ENCODE peak calls at places on chromosomes 11 and 22, in four cellular contexts. X is testis, I is SK-N-SH, C is SJSA1. P is an unnamed sample.

GRCh38 chr11:111762981-111763643 is 3.1 kb downstream of the PPP2R1B start:
- DNase-seq in I (no peak), X (no peak), C (no peak), P (no peak)

GRCh38 chr11:70872950-70873735 is 379.2 kb downstream of the SHANK2 start:
- DNase-seq in X (no peak), I (no peak), C (peak), P (no peak)

GRCh38 chr22:26318975-26319374 is 110.1 kb upstream of the ASPHD2 start:
- DNase-seq in X (no peak), I (no peak), C (peak), P (no peak)

GRCh38 chr11:1917523-1918435 is 1.7 kb upstream of the TNNT3 start:
- DNase-seq in I (peak), C (no peak), X (no peak), P (no peak)

GRCh38 chr22:29744902-29745301 is 21.9 kb downstream of the ZMAT5 start:
- DNase-seq in X (peak), C (no peak), I (no peak), P (peak)

GRCh38 chr22:28440517-28441366 is 238.9 kb downstream of the TTC28 start:
- DNase-seq in X (no peak), I (peak), C (no peak), P (no peak)

GRCh38 chr11:82458777-82459176 is 274.9 kb downstream of the FAM181B start:
- DNase-seq in I (no peak), X (no peak), C (no peak), P (no peak)

GRCh38 chr11:23991140-23991539 is 505.7 kb upstream of the LUZP2 start:
- DNase-seq in I (no peak), C (no peak), X (no peak), P (no peak)

GRCh38 chr11:123063396-123064267 is 1.7 kb upstream of the HSPA8 start:
- DNase-seq in C (peak), X (peak), I (no peak), P (no peak)

GRCh38 chr11:61027141-61027840 is 55.8 kb downstream of the CD6 start:
- DNase-seq in X (no peak), I (no peak), C (no peak), P (no peak)

GRCh38 chr11:30356388-30356787 is 33.5 kb downstream of the ARL14EP start:
- DNase-seq in I (no peak), C (no peak), X (no peak), P (no peak)

GRCh38 chr11:22193348-22194051 is 615 bp downstream of the ANO5 start:
- DNase-seq in I (peak), C (no peak), X (peak), P (peak)

DNA sequence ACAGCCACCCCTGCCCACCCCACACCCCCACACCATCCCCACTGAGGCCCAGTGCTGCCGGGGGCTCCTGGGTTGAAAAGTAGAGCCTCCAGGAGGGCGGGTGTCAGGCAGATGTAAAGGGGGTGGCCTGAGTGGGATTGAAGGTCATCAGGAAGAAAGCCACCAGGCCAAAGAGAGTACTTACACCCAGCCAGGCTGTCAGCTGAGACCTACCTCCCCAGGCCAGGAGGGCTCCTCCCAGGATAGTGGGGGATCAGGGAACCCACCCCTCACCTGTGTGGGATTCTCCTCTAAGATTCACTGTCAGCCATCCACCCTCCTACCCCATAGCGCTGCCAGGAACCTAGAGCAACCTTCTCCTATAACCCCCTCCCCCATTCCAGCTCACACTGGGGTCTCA is 17.2 kb upstream of the FCHSD2 start:
- DNase-seq in X (no peak), I (no peak), C (no peak), P (no peak)
- H3K27ac ChIP-seq in X (no peak), I (no peak), C (peak), P (peak)

GRCh38 chr22:35593071-35593884 is 23.9 kb downstream of the MB start:
- DNase-seq in C (no peak), I (no peak), X (no peak), P (no peak)
- H3K27ac ChIP-seq in C (no peak), I (no peak), X (peak), P (no peak)

GRCh38 chr22:23220485-23221350 is 40.4 kb downstream of the BCR start:
- DNase-seq in I (no peak), C (no peak), X (no peak), P (no peak)

GRCh38 chr22:23218867-23219251 is 38.5 kb downstream of the BCR start:
- DNase-seq in X (no peak), I (peak), C (peak), P (peak)

GRCh38 chr22:23219787-23220484 is 39.6 kb downstream of the BCR start:
- DNase-seq in X (no peak), C (peak), I (no peak), P (peak)

GRCh38 chr22:23218053-23218866 is 38.0 kb downstream of the BCR start:
- DNase-seq in C (no peak), I (no peak), X (no peak), P (no peak)

DNA sequence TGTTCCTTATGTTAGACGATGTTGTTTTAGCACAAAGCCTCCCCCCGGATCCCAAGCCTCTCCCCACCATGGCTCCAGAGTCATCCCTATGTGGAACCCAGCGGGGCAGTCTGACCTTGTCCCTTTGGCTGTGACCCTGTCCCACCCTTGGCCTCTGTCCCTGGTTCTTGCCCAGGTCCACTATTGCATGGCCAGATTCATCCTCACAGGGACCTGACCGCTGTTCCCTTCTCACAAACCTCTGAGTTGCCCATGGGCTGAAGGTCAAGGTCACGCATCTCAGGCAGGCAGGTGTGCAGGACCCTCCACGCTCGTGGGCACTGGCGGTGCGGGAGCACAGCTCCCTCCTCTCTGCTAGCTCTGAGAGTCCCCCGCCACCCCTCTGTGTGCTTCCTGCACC is 39.0 kb downstream of the BCR start:
- DNase-seq in C (no peak), X (no peak), I (no peak), P (no peak)
- H3K27ac ChIP-seq in C (no peak), X (no peak), I (no peak), P (no peak)

DNA sequence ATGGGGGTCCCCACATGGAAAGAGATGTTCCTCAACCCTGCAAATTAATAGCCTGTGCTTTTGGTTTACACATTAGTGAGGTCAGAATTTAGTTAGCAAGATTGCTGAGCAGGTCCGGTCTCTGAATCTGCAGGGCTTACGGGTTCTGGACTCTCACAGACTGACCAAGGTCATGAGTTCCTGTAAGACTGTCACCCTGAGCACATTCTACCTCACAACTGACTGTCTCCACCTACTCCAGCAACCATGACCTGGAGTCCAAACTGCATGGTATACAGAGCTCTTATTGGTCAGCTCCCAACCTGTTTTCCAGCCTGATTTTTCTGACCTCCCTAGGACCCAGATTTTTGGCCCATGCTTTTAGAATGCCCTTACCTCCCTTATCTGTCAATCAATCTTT is 28.2 kb downstream of the DKK3 start:
- DNase-seq in X (no peak), C (no peak), I (no peak), P (no peak)
- H3K27ac ChIP-seq in X (peak), C (peak), I (peak), P (no peak)

DNA sequence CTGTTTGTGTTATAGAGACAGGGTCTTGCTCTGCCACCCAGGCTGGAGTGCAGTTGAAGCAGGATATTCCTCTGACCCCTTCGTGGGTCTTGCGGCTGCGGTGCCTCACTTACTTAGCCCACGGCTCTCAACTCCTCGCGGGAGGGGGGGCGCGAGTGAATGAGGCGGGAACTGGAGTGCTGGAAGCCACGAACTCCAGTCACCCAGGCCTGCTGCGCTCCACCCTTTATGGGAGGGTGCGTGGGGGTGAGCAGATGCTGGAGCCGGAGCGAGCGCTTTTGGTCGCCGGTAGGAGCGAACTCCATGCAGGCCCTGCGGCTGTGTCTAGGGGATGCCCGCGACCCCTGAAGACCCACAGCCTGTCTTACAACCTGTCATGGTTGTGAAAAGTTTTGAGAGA is 1.8 kb downstream of the C11orf54 start:
- DNase-seq in I (no peak), C (no peak), X (no peak), P (no peak)
- H3K27ac ChIP-seq in I (no peak), C (no peak), X (peak), P (no peak)

DNA sequence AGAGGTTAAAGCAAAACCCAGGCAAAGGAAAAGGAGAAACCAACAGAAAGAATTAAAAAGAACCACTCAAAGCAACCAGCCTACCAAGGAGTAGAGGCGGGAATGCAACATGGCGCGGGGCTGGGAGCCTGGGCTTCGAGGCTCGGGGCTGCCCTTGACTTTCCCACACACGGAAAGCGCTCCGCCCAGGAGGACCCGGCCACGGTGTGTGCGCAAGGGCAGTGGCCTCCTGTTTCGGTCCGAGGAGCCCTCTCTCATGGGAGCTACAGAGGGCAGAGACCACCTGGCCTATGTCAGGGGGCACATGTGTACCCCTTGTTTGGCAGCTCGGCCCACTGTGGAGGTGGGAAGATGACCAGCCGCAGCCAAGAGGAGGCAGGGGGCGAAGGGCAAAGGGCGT is 55.9 kb downstream of the APOL1 start:
- DNase-seq in X (no peak), C (no peak), I (no peak), P (no peak)
- H3K27ac ChIP-seq in X (no peak), C (no peak), I (no peak), P (no peak)

GRCh38 chr22:24141586-24141985 is 39.7 kb upstream of the SUSD2 start:
- DNase-seq in C (no peak), I (no peak), X (no peak), P (no peak)
- H3K27ac ChIP-seq in C (no peak), I (no peak), X (no peak), P (no peak)

DNA sequence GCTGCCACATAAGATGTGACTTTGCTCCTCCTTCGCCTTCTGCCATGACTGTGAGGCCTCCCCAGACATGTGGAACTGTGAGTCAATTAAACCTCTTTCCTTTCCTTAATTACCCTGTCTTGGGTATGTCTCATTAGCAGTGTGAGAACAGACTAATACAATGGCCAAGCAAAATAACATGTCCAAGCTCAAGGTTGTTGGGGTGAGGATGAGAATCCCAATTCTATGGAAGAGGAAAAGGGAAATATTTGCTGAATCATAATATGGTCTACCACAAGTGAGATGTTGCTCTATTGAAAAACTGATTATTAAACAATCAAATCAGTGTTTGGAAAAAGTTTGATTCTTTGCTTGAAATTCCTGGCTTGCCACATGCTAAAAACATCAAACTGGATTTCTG is 48.7 kb upstream of the LRRC4C start:
- DNase-seq in I (no peak), X (no peak), C (no peak), P (no peak)
- H3K27ac ChIP-seq in I (no peak), X (no peak), C (no peak), P (no peak)